ENCODE peak calls at places on chromosomes 6 and 20, in four cellular contexts. I is HepG2, B is right atrium auricular region, F is psoas muscle. D is an unnamed sample.

GRCh38 chr6:40688214-40688761 is 101.1 kb upstream of the LRFN2 start:
- DNase-seq in I (no peak), B (no peak), F (no peak), D (no peak)

GRCh38 chr6:122715725-122716124 is 63.8 kb upstream of the FABP7 start:
- DNase-seq in I (no peak), B (no peak), F (no peak), D (no peak)

GRCh38 chr20:45910670-45911485 is 1.1 kb downstream of the PLTP start:
- DNase-seq in I (no peak), B (peak), F (peak), D (peak)

GRCh38 chr6:125142614-125143013 is 11.0 kb upstream of the TPD52L1 start:
- DNase-seq in I (no peak), B (no peak), F (no peak), D (no peak)

GRCh38 chr6:114648847-114649246 is 306.0 kb upstream of the HS3ST5 start:
- DNase-seq in I (no peak), B (no peak), F (no peak), D (no peak)

GRCh38 chr6:137811912-137812553 is 55.0 kb upstream of the TNFAIP3 start:
- DNase-seq in I (no peak), B (no peak), F (no peak), D (no peak)

GRCh38 chr6:118709859-118710350 is 58.5 kb upstream of the CEP85L start:
- DNase-seq in I (no peak), B (no peak), F (no peak), D (peak)

GRCh38 chr20:63733117-63733516 is 3.3 kb upstream of the LIME1 start:
- DNase-seq in I (no peak), B (no peak), F (no peak), D (no peak)

GRCh38 chr20:53865905-53866786 is 204.2 kb downstream of the BCAS1 start:
- DNase-seq in I (peak), B (no peak), F (no peak), D (peak)

GRCh38 chr20:57260065-57260958 is 6.1 kb downstream of the BMP7 start:
- DNase-seq in I (no peak), B (no peak), F (no peak), D (no peak)

GRCh38 chr6:146260886-146261285 is 232.0 kb downstream of the GRM1 start:
- DNase-seq in I (no peak), B (no peak), F (no peak), D (no peak)

GRCh38 chr6:75600694-75601265 is 900 bp upstream of the SENP6 start:
- DNase-seq in I (no peak), B (no peak), F (no peak), D (no peak)

GRCh38 chr6:90369651-90370050 is 73.0 kb upstream of the BACH2 start:
- DNase-seq in I (no peak), B (no peak), F (no peak), D (no peak)

GRCh38 chr6:133817460-133818047 is 71.4 kb upstream of the TCF21 start:
- DNase-seq in I (peak), B (no peak), F (no peak), D (peak)

GRCh38 chr6:34559651-34560365 is 3.7 kb upstream of the SPDEF start:
- DNase-seq in I (no peak), B (no peak), F (no peak), D (no peak)

GRCh38 chr6:138430361-138431145 is 26.5 kb downstream of the HEBP2 start:
- DNase-seq in I (no peak), B (no peak), F (no peak), D (no peak)

GRCh38 chr6:9621276-9621675 is 793.6 kb downstream of the TFAP2A start:
- DNase-seq in I (no peak), B (no peak), F (no peak), D (no peak)

GRCh38 chr20:63735859-63736718 is at the start of gene LIME1:
- DNase-seq in I (no peak), B (no peak), F (no peak), D (no peak)

GRCh38 chr20:62449951-62450815 is 22.8 kb upstream of the RBBP8NL start:
- DNase-seq in I (no peak), B (no peak), F (no peak), D (no peak)
- TF ChIP-seq CTCF in I (peak), B (no peak), F (no peak), D (no peak)

DNA sequence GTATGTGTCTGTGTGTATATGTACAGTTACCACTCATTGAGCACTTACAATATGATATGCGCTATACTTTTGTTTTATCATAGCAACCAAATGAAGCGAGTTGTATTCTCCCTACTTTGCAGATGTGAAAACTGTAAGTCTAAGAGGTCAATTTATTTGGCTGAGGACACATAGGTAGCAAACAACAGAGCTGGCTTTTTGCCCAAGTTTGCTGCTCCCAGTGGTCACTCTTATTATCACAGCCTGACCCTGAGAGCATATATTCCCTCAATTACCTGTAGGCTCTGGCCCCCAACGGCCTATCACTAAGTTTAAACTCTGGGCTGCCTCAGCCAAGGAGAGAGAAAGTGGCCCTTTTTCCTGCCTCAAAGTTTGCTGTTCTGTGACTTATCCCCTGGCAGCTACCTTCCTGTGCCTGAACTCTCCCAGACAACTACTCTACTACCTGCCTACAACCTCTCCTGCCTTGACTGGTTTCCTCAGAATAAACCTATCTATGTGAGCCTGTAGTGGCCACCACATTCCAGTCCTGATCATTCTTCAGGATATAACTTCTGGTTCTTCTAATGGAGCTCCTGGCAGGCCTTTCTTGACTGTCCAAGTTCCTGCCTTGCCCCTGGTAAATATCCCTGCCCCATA is 221.8 kb downstream of the FRK start:
- DNase-seq in I (peak), B (no peak), F (no peak), D (peak)
- TF ChIP-seq CTCF in I (peak), B (no peak), F (peak), D (peak)

GRCh38 chr6:128725271-128726233 is 157.4 kb upstream of the LAMA2 start:
- DNase-seq in I (peak), B (no peak), F (no peak), D (peak)
- TF ChIP-seq CTCF in I (peak), B (peak), F (peak), D (peak)

GRCh38 chr6:12507641-12508040 is 208.9 kb upstream of the PHACTR1 start:
- DNase-seq in I (no peak), B (no peak), F (no peak), D (no peak)

GRCh38 chr6:12509060-12509459 is 207.5 kb upstream of the PHACTR1 start:
- DNase-seq in I (no peak), B (no peak), F (no peak), D (no peak)

GRCh38 chr6:12508553-12508952 is 208.0 kb upstream of the PHACTR1 start:
- DNase-seq in I (no peak), B (no peak), F (no peak), D (no peak)

GRCh38 chr6:12506211-12506610 is 210.4 kb upstream of the PHACTR1 start:
- DNase-seq in I (no peak), B (no peak), F (no peak), D (no peak)

DNA sequence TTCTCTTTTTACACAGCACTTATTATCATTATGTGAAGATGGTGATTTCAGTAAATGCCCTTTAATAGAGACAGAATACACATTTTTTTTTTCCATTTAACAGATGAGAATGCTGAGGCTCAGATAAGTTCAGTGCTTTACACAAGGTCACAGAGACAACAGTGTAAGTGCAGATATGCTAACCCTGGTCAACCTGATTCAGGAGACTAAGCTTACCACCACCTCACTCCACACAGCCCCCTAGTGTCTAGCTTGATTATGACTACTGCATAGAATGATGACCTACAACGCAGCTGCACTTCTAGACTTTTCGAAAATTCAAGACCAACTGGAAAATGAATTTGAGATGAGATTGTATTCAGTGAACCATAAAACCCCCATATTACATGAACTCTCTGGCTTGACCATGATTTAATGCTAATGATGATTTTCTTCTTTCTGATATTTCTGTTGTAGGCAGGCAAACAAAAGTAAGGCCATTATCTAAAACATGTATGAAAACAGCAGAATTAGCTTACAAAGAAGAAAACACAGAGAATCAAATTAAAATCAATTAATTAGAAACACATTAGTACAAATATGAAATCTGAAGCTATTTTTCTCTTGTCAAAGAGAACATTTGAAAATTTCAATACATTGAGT is 212.1 kb upstream of the PHACTR1 start:
- DNase-seq in I (peak), B (no peak), F (no peak), D (peak)
- TF ChIP-seq CTCF in I (peak), B (no peak), F (no peak), D (peak)

GRCh38 chr20:1327241-1327653 is 1.7 kb downstream of the SDCBP2 start:
- DNase-seq in I (no peak), B (peak), F (peak), D (no peak)

GRCh38 chr20:1330075-1330830 is 1.3 kb upstream of the SDCBP2 start:
- DNase-seq in I (no peak), B (peak), F (peak), D (no peak)

GRCh38 chr20:1331101-1331500 is 2.2 kb upstream of the SDCBP2 start:
- DNase-seq in I (no peak), B (peak), F (no peak), D (no peak)

GRCh38 chr20:1327827-1328679 is 886 bp downstream of the SDCBP2 start:
- DNase-seq in I (peak), B (peak), F (no peak), D (no peak)

GRCh38 chr20:1328680-1329330 is at the start of gene SDCBP2:
- DNase-seq in I (no peak), B (peak), F (no peak), D (no peak)
- TF ChIP-seq CTCF in I (no peak), B (no peak), F (no peak), D (no peak)

DNA sequence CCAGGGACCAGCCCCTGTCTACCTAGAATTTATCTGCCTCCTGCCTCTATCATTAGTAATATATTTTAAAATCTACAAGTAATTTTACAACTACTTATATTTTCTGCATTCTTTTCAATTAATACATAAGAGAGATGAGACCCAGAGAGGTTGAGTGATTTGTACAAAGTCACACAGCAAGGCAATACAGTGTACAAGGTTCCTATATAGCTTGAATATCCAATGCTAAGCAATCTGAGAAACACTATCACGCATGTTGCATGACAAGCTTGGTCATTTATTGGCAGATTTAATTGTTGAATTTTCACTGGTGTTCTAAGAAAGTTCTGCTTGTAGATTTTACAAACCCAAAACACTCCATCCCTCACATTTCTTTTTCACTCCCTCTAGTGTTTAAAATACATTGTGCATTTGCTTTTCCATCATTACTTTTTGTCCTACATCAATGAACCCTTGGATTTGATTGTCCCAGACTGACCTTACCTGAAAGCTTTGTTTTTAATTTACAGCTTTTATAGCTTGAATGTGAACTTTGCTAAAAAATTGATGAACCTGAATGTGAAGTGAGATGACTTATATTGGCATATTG is 520.9 kb upstream of the CITED2 start:
- DNase-seq in I (no peak), B (no peak), F (no peak), D (no peak)
- TF ChIP-seq CTCF in I (no peak), B (no peak), F (no peak), D (no peak)

GRCh38 chr20:36745927-36746659 is at the start of gene NDRG3:
- DNase-seq in I (peak), B (peak), F (peak), D (peak)
- TF ChIP-seq CTCF in I (peak), B (no peak), F (peak), D (no peak)

DNA sequence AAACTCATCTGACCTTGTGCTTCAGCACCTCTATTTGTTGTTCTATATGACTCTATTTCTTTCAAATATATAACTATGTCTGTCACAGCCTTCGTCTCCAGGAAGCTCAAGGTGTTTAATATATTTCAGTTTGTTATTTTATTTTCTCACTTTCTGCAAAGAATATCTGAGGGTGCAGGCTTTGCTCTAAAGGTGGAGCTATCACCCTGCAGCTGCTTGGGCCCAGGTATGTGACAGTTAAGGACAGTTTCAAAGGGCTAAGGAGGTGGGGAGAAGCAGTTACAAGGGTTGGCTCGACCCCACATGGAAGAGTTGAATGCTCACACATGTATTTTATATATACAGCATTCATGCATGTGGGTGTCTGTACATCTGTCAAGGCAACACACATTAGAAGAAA is 405.6 kb downstream of the BTBD9 start:
- DNase-seq in I (no peak), B (no peak), F (no peak), D (no peak)
- TF ChIP-seq CTCF in I (peak), B (no peak), F (no peak), D (no peak)

GRCh38 chr6:2524090-2524489 is 226.6 kb downstream of the MYLK4 start:
- DNase-seq in I (peak), B (no peak), F (no peak), D (peak)
- TF ChIP-seq CTCF in I (peak), B (no peak), F (no peak), D (no peak)

D was measured in endothelial cell.